ENCODE peak calls at places on chromosomes 2 and 18, in four cellular contexts. E, T, A and L are unnamed samples.

GRCh38 chr2:11967946-11968465 is 221.6 kb downstream of the LPIN1 start:
- DNase-seq in E (no peak), T (no peak), A (peak; percentile 22), L (no peak)

GRCh38 chr2:30234180-30234971 is 3.0 kb downstream of the LBH start:
- DNase-seq in T (no peak), E (no peak), A (peak; percentile 96), L (peak; percentile 48)

GRCh38 chr2:19038096-19039015 is 320.1 kb downstream of the OSR1 start:
- DNase-seq in T (no peak), E (no peak), A (peak; percentile 83), L (no peak)

GRCh38 chr2:240388471-240389301 is 46.8 kb upstream of the GPC1 start:
- DNase-seq in E (no peak), T (no peak), A (no peak), L (no peak)

GRCh38 chr2:81247648-81248047 is 943.1 kb upstream of the LRRTM1 start:
- DNase-seq in A (no peak), T (no peak), E (no peak), L (no peak)

GRCh38 chr2:28080911-28081310 is 190.4 kb downstream of the BABAM2 start:
- DNase-seq in E (no peak), T (no peak), A (peak; percentile 52), L (no peak)

GRCh38 chr18:31679133-31679731 is 5.1 kb downstream of the B4GALT6 start:
- DNase-seq in A (peak; percentile 46), T (no peak), E (no peak), L (no peak)

GRCh38 chr2:31058096-31058843 is 80.0 kb downstream of the GALNT14 start:
- DNase-seq in A (no peak), T (no peak), E (no peak), L (no peak)

GRCh38 chr2:220499281-220499680 is 871.9 kb downstream of the SLC4A3 start:
- DNase-seq in E (no peak), A (peak; percentile 80), T (no peak), L (no peak)

GRCh38 chr2:218233543-218233942 is 16.6 kb downstream of the ARPC2 start:
- DNase-seq in T (no peak), A (no peak), E (no peak), L (no peak)

GRCh38 chr2:200847268-200847667 is 17.2 kb downstream of the CLK1 start:
- DNase-seq in A (no peak), T (no peak), E (no peak), L (no peak)

GRCh38 chr18:463442-464310 is 36.8 kb downstream of the COLEC12 start:
- DNase-seq in A (peak; percentile 41), T (no peak), E (no peak), L (no peak)

GRCh38 chr2:25756444-25757022 is 83.2 kb upstream of the DTNB start:
- DNase-seq in A (no peak), T (no peak), E (no peak), L (no peak)

GRCh38 chr18:21167641-21168372 is 56.2 kb upstream of the ROCK1 start:
- DNase-seq in E (peak; percentile 69), T (no peak), A (no peak), L (no peak)

GRCh38 chr2:8310557-8311455 is 371.1 kb upstream of the ID2 start:
- DNase-seq in T (no peak), E (no peak), A (no peak), L (no peak)

GRCh38 chr2:176637497-176638166 is 368.4 kb downstream of the MTX2 start:
- DNase-seq in A (peak; percentile 23), T (no peak), E (peak; percentile 14), L (peak; percentile 93)

GRCh38 chr2:218785103-218785502 is 3.2 kb downstream of the CYP27A1 start:
- DNase-seq in T (no peak), A (no peak), E (peak; percentile 11), L (no peak)

GRCh38 chr2:37630298-37630697 is 41.1 kb downstream of the CDC42EP3 start:
- DNase-seq in T (no peak), E (no peak), A (no peak), L (no peak)

GRCh38 chr2:64609229-64609994 is 44.3 kb downstream of the SERTAD2 start:
- DNase-seq in A (peak; percentile 17), E (peak; percentile 75), T (no peak), L (no peak)

GRCh38 chr2:86143307-86143706 is 37.3 kb downstream of the PTCD3 start:
- DNase-seq in T (no peak), A (no peak), E (no peak), L (no peak)

GRCh38 chr2:86142737-86143257 is 36.8 kb downstream of the PTCD3 start:
- DNase-seq in A (no peak), T (no peak), E (no peak), L (no peak)

GRCh38 chr2:86139981-86140380 is 33.9 kb downstream of the PTCD3 start:
- DNase-seq in E (no peak), A (no peak), T (no peak), L (no peak)

GRCh38 chr2:86138736-86139625 is 32.9 kb downstream of the PTCD3 start:
- DNase-seq in E (no peak), T (no peak), A (no peak), L (no peak)

DNA sequence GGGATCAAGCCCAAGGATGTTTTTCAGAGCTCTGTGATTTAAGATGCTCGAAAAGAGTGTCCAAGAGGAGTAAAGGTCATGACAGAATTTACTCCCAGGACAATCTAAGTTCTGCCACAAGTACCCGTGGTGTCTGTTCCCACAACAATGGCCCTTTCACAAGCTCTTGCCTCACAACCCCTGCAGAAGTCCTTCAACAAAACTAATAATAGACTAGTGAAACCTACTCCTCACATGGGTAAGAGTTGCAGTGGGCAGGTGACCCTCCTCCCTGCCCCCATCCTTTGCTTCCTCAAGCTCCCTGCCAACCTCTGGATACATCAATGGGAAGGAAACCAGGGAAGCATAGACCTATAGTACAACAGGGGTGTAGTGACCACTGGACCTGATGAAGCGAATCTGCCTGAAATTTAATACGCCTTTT is 34.9 kb downstream of the PTCD3 start:
- DNase-seq in E (no peak), A (no peak), T (no peak), L (no peak)
- TF ChIP-seq POLR2A in E (no peak), A (no peak), T (no peak), L (no peak)

GRCh38 chr18:28767781-28768211 is 590.9 kb upstream of the CDH2 start:
- DNase-seq in T (no peak), E (no peak), A (peak; percentile 65), L (no peak)

GRCh38 chr18:28771849-28772248 is 594.9 kb upstream of the CDH2 start:
- DNase-seq in T (no peak), E (no peak), A (peak; percentile 6), L (no peak)

GRCh38 chr18:28766721-28767120 is 589.8 kb upstream of the CDH2 start:
- DNase-seq in A (peak; percentile 7), T (no peak), E (no peak), L (no peak)

GRCh38 chr18:28767201-28767600 is 590.3 kb upstream of the CDH2 start:
- DNase-seq in T (no peak), E (no peak), A (peak; percentile 28), L (no peak)

DNA sequence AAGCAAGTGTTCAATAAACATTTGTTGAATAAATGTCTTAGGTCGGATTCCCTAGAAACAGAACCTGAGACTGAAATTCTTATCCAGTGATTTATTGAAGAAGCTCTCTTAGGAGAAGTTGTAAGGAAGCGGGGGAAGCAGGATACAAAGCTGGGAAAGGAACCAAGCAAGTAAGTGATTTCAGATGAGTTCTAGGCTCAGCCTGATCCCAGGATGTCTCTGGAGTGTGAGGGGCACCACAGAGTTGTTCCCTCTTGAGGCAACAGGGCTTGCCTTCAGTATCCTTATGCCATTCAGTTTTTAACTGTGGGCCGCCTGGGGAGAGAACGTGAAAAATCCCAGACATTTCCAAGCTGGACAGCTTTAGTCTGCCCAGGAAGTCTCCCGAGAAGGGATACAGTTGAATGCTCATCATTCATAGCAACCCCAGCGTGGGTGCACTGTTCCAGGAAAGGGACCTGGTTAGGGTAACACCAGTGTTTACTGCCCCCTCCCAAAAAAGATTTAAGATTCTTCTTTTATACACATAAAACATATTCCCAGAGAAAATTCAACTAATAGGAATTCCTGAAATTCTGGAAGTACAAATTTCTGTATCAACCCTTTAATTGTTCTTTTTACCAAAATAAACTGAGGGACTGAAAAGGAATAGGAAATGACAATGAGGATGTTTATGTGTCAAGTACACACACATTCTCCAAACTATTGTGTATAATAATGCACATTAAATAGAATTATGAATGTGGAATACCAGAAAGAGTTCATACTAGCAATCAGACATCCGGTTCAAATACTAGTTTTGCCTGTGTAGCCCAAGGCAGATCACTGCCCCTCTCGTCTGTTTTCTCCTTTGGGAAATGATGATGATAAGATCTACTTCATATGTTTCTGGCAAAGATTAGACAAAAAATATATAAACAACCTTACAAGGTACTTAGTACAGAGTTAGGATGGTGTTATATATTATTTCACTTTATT is 592.1 kb upstream of the CDH2 start:
- DNase-seq in A (peak; percentile 15), T (no peak), E (no peak), L (no peak)
- TF ChIP-seq CTCF in A (no peak), T (no peak), E (no peak), L (no peak)

GRCh38 chr2:46984034-46984433 is 68.4 kb upstream of the MCFD2 start:
- DNase-seq in T (no peak), A (no peak), E (no peak), L (no peak)

GRCh38 chr2:46982356-46983064 is 66.9 kb upstream of the MCFD2 start:
- DNase-seq in T (no peak), A (no peak), E (no peak), L (no peak)

GRCh38 chr2:46981662-46982351 is 66.2 kb upstream of the MCFD2 start:
- DNase-seq in E (peak; percentile 89), T (no peak), A (no peak), L (no peak)

GRCh38 chr2:46984642-46985476 is 69.3 kb upstream of the MCFD2 start:
- DNase-seq in T (no peak), E (no peak), A (peak; percentile 97), L (peak; percentile 95)

DNA sequence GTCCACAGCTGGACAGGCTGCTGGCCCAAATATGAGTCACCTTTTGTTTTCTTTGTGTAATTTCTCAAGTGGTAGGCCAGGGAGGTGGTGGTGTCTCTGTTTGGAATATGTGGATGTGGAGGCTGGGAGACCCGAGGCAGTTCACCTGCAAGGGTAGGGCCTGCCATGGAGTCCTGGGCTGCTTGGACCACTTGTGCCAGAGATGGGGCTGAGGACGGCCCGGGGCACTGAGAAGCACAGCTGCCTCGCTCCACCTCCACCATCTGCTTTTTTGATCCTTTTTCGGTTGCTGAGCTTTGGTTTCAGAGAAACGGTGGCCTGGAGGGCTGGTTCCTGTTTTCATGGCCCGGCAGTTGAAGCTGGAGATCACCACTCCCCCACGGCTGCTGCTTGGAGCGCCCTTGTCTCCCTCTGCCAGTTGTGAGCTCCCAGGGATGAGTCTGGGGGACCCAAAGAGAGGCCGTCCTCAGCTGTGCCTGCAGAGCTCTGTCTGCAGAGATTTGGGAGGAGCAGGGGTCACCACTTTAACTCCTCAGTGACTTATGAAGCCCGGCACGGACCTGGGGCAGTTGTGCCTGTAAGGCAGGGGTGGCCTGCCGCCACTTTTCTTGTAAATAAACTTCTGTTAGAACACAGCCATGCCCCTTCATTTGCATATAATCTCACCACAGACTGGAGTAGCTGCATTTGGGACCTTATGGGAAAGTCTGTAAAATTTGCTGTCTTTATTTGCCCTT is 67.6 kb upstream of the MCFD2 start:
- DNase-seq in E (peak; percentile 49), T (no peak), A (peak; percentile 75), L (no peak)
- TF ChIP-seq POLR2A in E (no peak), T (no peak), A (no peak), L (no peak)

GRCh38 chr2:101519173-101519492 is 44.2 kb upstream of the RFX8 start:
- DNase-seq in E (no peak), T (no peak), A (no peak), L (no peak)

GRCh38 chr2:101516833-101517690 is 42.1 kb upstream of the RFX8 start:
- DNase-seq in T (no peak), E (no peak), A (peak; percentile 94), L (no peak)

GRCh38 chr2:101517753-101518152 is 42.8 kb upstream of the RFX8 start:
- DNase-seq in T (no peak), A (peak; percentile 65), E (no peak), L (no peak)

GRCh38 chr2:101520246-101520645 is 45.3 kb upstream of the RFX8 start:
- DNase-seq in T (no peak), A (peak; percentile 67), E (no peak), L (no peak)

GRCh38 chr2:101518470-101519172 is 43.7 kb upstream of the RFX8 start:
- DNase-seq in A (peak; percentile 50), T (no peak), E (peak; percentile 64), L (no peak)
- TF ChIP-seq CTCF in A (peak; percentile 56), T (no peak), E (peak; percentile 48), L (no peak)